ENCODE peak calls at places on chromosome 18, in five cellular contexts. One of them, this sample, is unnamed.

GRCh38 chr18:80109676-80110078 is 615 bp downstream of the ADNP2 start:
- DNase-seq in upper lobe of left lung: peak; percentile 91
- DNase-seq in H1: peak; percentile 71
- DNase-seq in prostate gland: peak; percentile 6
- DNase-seq in body of pancreas: no peak
- DNase-seq in this sample: no peak

GRCh38 chr18:49728542-49728941 is 84.8 kb downstream of the ACAA2 start:
- DNase-seq in H1: peak; percentile 90
- DNase-seq in body of pancreas: peak; percentile 38
- DNase-seq in upper lobe of left lung: no peak
- DNase-seq in prostate gland: no peak
- DNase-seq in this sample: no peak

GRCh38 chr18:21672868-21673267 is 31.7 kb downstream of the ABHD3 start:
- DNase-seq in H1: no peak
- DNase-seq in upper lobe of left lung: no peak
- DNase-seq in body of pancreas: peak; percentile 64
- DNase-seq in prostate gland: peak; percentile 5
- DNase-seq in this sample: no peak

GRCh38 chr18:49590608-49591007 is 28.8 kb downstream of the LIPG start:
- DNase-seq in upper lobe of left lung: no peak
- DNase-seq in prostate gland: no peak
- DNase-seq in H1: no peak
- DNase-seq in body of pancreas: no peak
- DNase-seq in this sample: no peak

GRCh38 chr18:26908906-26909305 is 43.4 kb upstream of the AQP4 start:
- DNase-seq in H1: no peak
- DNase-seq in prostate gland: no peak
- DNase-seq in upper lobe of left lung: no peak
- DNase-seq in body of pancreas: no peak
- DNase-seq in this sample: no peak

GRCh38 chr18:45566025-45566740 is 49.1 kb upstream of the SLC14A2 start:
- DNase-seq in H1: no peak
- DNase-seq in body of pancreas: peak; percentile 14
- DNase-seq in prostate gland: no peak
- DNase-seq in upper lobe of left lung: no peak
- DNase-seq in this sample: peak; percentile 52

GRCh38 chr18:76373297-76373696 is 121.7 kb downstream of the ZNF516 start:
- DNase-seq in prostate gland: no peak
- DNase-seq in upper lobe of left lung: no peak
- DNase-seq in body of pancreas: no peak
- DNase-seq in H1: no peak
- DNase-seq in this sample: no peak

GRCh38 chr18:23828426-23828825 is 139.2 kb downstream of the LAMA3 start:
- DNase-seq in upper lobe of left lung: no peak
- DNase-seq in H1: no peak
- DNase-seq in prostate gland: no peak
- DNase-seq in body of pancreas: no peak
- DNase-seq in this sample: no peak

GRCh38 chr18:42792731-42793130 is 322.8 kb downstream of the RIT2 start:
- DNase-seq in prostate gland: no peak
- DNase-seq in upper lobe of left lung: no peak
- DNase-seq in H1: no peak
- DNase-seq in body of pancreas: no peak
- DNase-seq in this sample: no peak

GRCh38 chr18:74351354-74351753 is 35.7 kb downstream of the C18orf63 start:
- DNase-seq in upper lobe of left lung: no peak
- DNase-seq in prostate gland: no peak
- DNase-seq in H1: no peak
- DNase-seq in body of pancreas: no peak
- DNase-seq in this sample: no peak

GRCh38 chr18:79413901-79414300 is 18.2 kb downstream of the NFATC1 start:
- DNase-seq in prostate gland: no peak
- DNase-seq in H1: no peak
- DNase-seq in upper lobe of left lung: peak; percentile 5
- DNase-seq in body of pancreas: no peak
- DNase-seq in this sample: no peak

GRCh38 chr18:76997951-76998808 is 134.4 kb downstream of the MBP start:
- DNase-seq in prostate gland: no peak
- DNase-seq in body of pancreas: no peak
- DNase-seq in upper lobe of left lung: no peak
- DNase-seq in H1: no peak
- DNase-seq in this sample: no peak

GRCh38 chr18:45739848-45740247 is 15.9 kb downstream of the SLC14A1 start:
- DNase-seq in H1: no peak
- DNase-seq in body of pancreas: no peak
- DNase-seq in prostate gland: no peak
- DNase-seq in upper lobe of left lung: no peak
- DNase-seq in this sample: no peak

GRCh38 chr18:46322941-46323340 is 218.8 kb downstream of the HAUS1 start:
- DNase-seq in H1: no peak
- DNase-seq in body of pancreas: no peak
- DNase-seq in upper lobe of left lung: no peak
- DNase-seq in prostate gland: no peak
- DNase-seq in this sample: no peak

GRCh38 chr18:11308499-11308898 is 159.1 kb upstream of the PIEZO2 start:
- DNase-seq in body of pancreas: no peak
- DNase-seq in upper lobe of left lung: no peak
- DNase-seq in H1: no peak
- DNase-seq in prostate gland: no peak
- DNase-seq in this sample: no peak

GRCh38 chr18:267688-268552 is at the start of gene THOC1:
- DNase-seq in body of pancreas: peak; percentile 91
- DNase-seq in H1: peak; percentile 97
- DNase-seq in prostate gland: peak; percentile 91
- DNase-seq in upper lobe of left lung: peak; percentile 99
- DNase-seq in this sample: peak; percentile 87
- TF ChIP-seq CTCF in body of pancreas: no peak
- TF ChIP-seq CTCF in H1: no peak
- TF ChIP-seq CTCF in prostate gland: peak; percentile 20
- TF ChIP-seq CTCF in upper lobe of left lung: no peak
- TF ChIP-seq CTCF in this sample: no peak

DNA sequence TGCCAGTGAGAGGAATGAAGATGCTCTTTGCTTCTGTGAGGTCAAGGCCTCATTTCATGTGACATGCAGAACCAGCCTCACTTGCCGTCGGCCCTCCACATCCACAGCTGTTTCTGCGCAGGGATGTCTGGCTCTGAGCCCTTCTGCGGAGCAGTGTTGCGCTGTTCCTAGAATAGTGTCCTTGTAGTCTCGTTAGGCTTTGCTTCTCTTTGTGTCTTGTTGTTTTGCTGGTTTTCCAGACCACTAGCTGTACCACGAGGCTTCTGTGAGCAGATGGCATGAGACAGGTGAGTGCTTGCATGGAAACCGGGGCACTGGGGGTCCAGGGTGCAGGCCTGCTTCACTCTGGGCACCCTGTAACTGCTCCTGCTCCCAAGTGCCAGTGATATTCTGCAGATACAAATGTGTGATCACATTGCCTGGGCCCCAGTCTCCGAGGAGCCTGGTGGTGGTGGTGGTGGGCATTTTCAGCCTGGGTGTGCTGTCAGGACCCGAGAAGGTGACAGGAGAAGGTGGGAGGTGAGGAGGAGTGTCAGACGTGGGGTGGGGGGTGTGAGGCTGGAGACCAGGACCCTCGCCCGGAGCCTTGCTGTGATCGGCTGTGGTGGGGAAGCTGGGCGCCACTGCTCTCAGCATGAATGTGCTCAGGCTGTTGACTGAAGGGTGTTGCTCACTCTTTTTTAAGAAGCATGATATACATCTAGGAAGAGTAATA is 34.3 kb downstream of the LDLRAD4 start:
- DNase-seq in prostate gland: no peak
- DNase-seq in body of pancreas: no peak
- DNase-seq in upper lobe of left lung: no peak
- DNase-seq in H1: no peak
- DNase-seq in this sample: no peak
- H3K4me3 ChIP-seq in prostate gland: no peak overlapping the region
- H3K4me3 ChIP-seq in body of pancreas: no peak overlapping the region
- H3K4me3 ChIP-seq in upper lobe of left lung: no peak overlapping the region
- H3K4me3 ChIP-seq in H1: no peak overlapping the region
- H3K4me3 ChIP-seq in this sample: no peak overlapping the region

GRCh38 chr18:51370996-51371395 is 173.5 kb upstream of the MEX3C start:
- DNase-seq in upper lobe of left lung: no peak
- DNase-seq in prostate gland: no peak
- DNase-seq in body of pancreas: no peak
- DNase-seq in H1: no peak
- DNase-seq in this sample: no peak
- TF ChIP-seq POLR2A in upper lobe of left lung: no peak
- TF ChIP-seq POLR2A in prostate gland: no peak
- TF ChIP-seq POLR2A in body of pancreas: no peak
- TF ChIP-seq POLR2A in H1: no peak
- TF ChIP-seq POLR2A in this sample: no peak

GRCh38 chr18:47594621-47595086 is 335.8 kb downstream of the SMAD2 start:
- DNase-seq in H1: no peak
- DNase-seq in upper lobe of left lung: peak; percentile 36
- DNase-seq in body of pancreas: no peak
- DNase-seq in prostate gland: no peak
- DNase-seq in this sample: peak; percentile 73

GRCh38 chr18:47591429-47591828 is 339.0 kb downstream of the SMAD2 start:
- DNase-seq in upper lobe of left lung: no peak
- DNase-seq in body of pancreas: no peak
- DNase-seq in prostate gland: no peak
- DNase-seq in H1: no peak
- DNase-seq in this sample: no peak

GRCh38 chr18:47594063-47594462 is 336.4 kb downstream of the SMAD2 start:
- DNase-seq in H1: no peak
- DNase-seq in prostate gland: no peak
- DNase-seq in body of pancreas: no peak
- DNase-seq in upper lobe of left lung: no peak
- DNase-seq in this sample: no peak

GRCh38 chr18:47601608-47602272 is 328.7 kb downstream of the SMAD2 start:
- DNase-seq in prostate gland: no peak
- DNase-seq in body of pancreas: no peak
- DNase-seq in upper lobe of left lung: no peak
- DNase-seq in H1: no peak
- DNase-seq in this sample: peak; percentile 74

DNA sequence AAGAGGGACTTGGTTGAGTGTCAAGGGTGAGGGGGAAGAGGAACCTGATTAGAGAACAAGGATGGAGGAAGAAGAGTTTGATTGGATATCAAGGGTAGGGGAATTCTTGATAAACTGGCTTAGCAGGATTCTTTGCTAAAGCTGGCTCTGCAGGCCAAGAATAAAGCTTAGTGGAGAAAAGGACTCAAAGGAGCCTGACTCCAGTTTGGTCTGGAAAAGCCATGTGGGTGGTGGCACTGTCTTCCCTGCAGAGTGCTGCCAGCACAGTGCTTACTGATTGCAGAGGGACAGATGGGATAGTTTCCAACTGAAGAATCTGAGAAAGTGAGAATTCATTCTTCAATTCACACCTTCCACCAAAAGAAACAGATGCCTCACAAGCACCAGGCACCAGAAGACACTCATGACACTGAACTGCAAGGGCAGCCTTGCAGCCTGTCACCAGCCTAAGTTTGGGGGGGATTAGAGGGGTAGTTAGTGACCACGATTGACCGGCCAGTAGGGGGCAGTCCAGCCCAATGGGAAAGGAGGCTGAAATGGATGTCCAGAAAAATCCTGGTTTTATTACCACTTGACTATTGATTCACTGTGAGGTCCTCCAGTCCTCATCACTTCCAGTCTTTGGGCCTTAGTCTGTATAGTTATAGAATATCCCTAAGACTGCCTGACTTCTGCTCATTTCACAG is 334.5 kb downstream of the SMAD2 start:
- DNase-seq in body of pancreas: no peak
- DNase-seq in upper lobe of left lung: no peak
- DNase-seq in prostate gland: no peak
- DNase-seq in H1: peak; percentile 86
- DNase-seq in this sample: no peak
- TF ChIP-seq CTCF in body of pancreas: no peak
- TF ChIP-seq CTCF in upper lobe of left lung: no peak
- TF ChIP-seq CTCF in prostate gland: no peak
- TF ChIP-seq CTCF in H1: peak; percentile 94
- TF ChIP-seq CTCF in this sample: no peak

DNA sequence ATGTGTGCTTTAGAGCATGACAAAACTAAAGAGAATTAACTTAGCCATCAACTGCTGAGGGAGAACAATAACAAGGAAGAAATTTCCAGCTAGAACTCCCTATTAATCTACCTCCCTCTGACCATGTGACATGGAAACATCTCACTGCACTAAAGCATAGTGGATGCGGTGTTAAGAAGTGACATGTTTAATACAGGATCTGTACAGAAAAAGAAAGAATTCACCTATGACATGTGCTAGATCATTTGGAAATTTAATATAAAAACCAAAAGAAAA is 202.3 kb upstream of the KLHL14 start:
- DNase-seq in upper lobe of left lung: no peak
- DNase-seq in H1: no peak
- DNase-seq in body of pancreas: no peak
- DNase-seq in prostate gland: no peak
- DNase-seq in this sample: no peak
- H3K4me3 ChIP-seq in upper lobe of left lung: no peak overlapping the region
- H3K4me3 ChIP-seq in H1: no peak overlapping the region
- H3K4me3 ChIP-seq in body of pancreas: no peak overlapping the region
- H3K4me3 ChIP-seq in prostate gland: no peak overlapping the region
- H3K4me3 ChIP-seq in this sample: no peak overlapping the region

DNA sequence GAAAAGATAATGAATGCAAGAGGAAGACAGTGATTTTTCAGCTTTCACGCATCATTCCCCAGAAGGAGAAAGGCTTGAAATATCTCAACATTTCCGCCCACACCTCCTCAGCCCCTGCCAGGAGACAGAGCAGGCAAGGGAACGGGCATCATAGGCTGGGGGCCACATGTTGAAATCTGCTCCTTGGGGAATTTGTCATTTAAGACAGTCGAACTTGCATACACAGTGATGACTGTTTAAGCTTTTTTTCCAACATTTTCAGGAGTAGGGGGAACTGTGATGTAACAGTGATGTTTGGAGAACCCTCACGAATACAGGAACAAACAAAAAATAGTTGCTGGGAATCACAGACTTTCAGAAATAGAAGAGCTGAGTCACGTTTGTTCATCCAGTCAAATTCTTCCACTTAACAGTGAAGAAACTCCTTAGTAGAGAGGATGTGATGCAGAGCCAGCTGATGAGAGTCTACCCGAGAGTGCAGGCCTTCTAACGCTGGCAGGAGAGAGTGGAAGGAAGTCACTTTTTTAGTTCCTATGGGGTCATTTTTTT is 266.8 kb downstream of the ALPK2 start:
- DNase-seq in body of pancreas: no peak
- DNase-seq in H1: no peak
- DNase-seq in prostate gland: no peak
- DNase-seq in upper lobe of left lung: no peak
- DNase-seq in this sample: no peak
- TF ChIP-seq POLR2A in body of pancreas: no peak
- TF ChIP-seq POLR2A in H1: no peak
- TF ChIP-seq POLR2A in prostate gland: no peak
- TF ChIP-seq POLR2A in upper lobe of left lung: no peak
- TF ChIP-seq POLR2A in this sample: no peak

DNA sequence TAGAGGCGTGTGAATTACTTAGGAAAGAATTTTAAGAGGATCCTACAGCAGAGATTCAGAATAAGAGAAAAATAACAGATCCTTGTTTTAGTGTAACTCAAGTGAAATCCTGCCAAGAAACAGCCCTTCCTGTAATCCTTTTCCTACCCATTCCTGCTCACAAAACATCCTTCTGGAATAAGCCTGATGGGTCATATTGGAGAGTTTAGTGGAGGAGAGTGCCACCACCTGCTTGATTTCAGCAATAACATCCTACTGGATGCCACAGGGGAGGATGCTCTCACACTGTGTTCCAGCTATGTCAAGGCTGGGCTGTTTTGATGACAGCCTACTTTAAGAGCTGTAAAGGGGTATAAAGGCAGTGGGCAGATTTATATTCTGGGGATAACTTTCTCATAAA is 54.8 kb upstream of the CCDC178 start:
- DNase-seq in body of pancreas: peak; percentile 12
- DNase-seq in prostate gland: no peak
- DNase-seq in upper lobe of left lung: no peak
- DNase-seq in H1: no peak
- DNase-seq in this sample: no peak
- TF ChIP-seq CTCF in body of pancreas: no peak
- TF ChIP-seq CTCF in prostate gland: peak; percentile 61
- TF ChIP-seq CTCF in upper lobe of left lung: no peak
- TF ChIP-seq CTCF in H1: peak; percentile 91
- TF ChIP-seq CTCF in this sample: no peak